ENCODE peak calls at places on chromosome 2, in seven cellular contexts. One of them, this sample, is unnamed. For H3K9me3 and H3K4me1, the result is how much of the 10 kb centered on the place peaks cover.

GRCh38 chr2:64461271-64462058 is 7.5 kb downstream of the LGALSL start:
- DNase-seq in CD4-positive, CD25-positive, alpha-beta regulatory T cell: no peak
- DNase-seq in kidney: no peak
- DNase-seq in hepatocyte: no peak
- DNase-seq in HepG2: no peak
- DNase-seq in heart right ventricle: no peak
- DNase-seq in colonic mucosa: no peak
- DNase-seq in this sample: no peak

GRCh38 chr2:10932345-10933151 is 20.8 kb downstream of the KCNF1 start:
- DNase-seq in CD4-positive, CD25-positive, alpha-beta regulatory T cell: no peak
- DNase-seq in kidney: peak
- DNase-seq in hepatocyte: no peak
- DNase-seq in HepG2: no peak
- DNase-seq in heart right ventricle: no peak
- DNase-seq in colonic mucosa: no peak
- DNase-seq in this sample: no peak

GRCh38 chr2:67867735-67868134 is 195.1 kb downstream of the C1D start:
- DNase-seq in CD4-positive, CD25-positive, alpha-beta regulatory T cell: no peak
- DNase-seq in kidney: no peak
- DNase-seq in hepatocyte: no peak
- DNase-seq in HepG2: no peak
- DNase-seq in heart right ventricle: no peak
- DNase-seq in colonic mucosa: no peak
- DNase-seq in this sample: no peak

GRCh38 chr2:28565720-28566295 is 69.9 kb downstream of the PLB1 start:
- DNase-seq in CD4-positive, CD25-positive, alpha-beta regulatory T cell: no peak
- DNase-seq in kidney: no peak
- DNase-seq in hepatocyte: no peak
- DNase-seq in HepG2: no peak
- DNase-seq in heart right ventricle: no peak
- DNase-seq in colonic mucosa: no peak
- DNase-seq in this sample: no peak

GRCh38 chr2:16420421-16420820 is 245.2 kb downstream of the CYRIA start:
- DNase-seq in CD4-positive, CD25-positive, alpha-beta regulatory T cell: no peak
- DNase-seq in kidney: no peak
- DNase-seq in hepatocyte: no peak
- DNase-seq in HepG2: no peak
- DNase-seq in heart right ventricle: no peak
- DNase-seq in colonic mucosa: no peak
- DNase-seq in this sample: no peak

GRCh38 chr2:29443627-29444026 is 328.4 kb downstream of the CLIP4 start:
- DNase-seq in CD4-positive, CD25-positive, alpha-beta regulatory T cell: no peak
- DNase-seq in kidney: no peak
- DNase-seq in hepatocyte: no peak
- DNase-seq in HepG2: no peak
- DNase-seq in heart right ventricle: no peak
- DNase-seq in colonic mucosa: no peak
- DNase-seq in this sample: no peak

GRCh38 chr2:148876589-148877402 is 1.8 kb downstream of the KIF5C start:
- DNase-seq in CD4-positive, CD25-positive, alpha-beta regulatory T cell: peak
- DNase-seq in kidney: peak
- DNase-seq in hepatocyte: peak
- DNase-seq in HepG2: peak
- DNase-seq in heart right ventricle: peak
- DNase-seq in colonic mucosa: peak
- DNase-seq in this sample: peak

GRCh38 chr2:65686928-65687521 is 254.6 kb upstream of the SPRED2 start:
- DNase-seq in CD4-positive, CD25-positive, alpha-beta regulatory T cell: no peak
- DNase-seq in kidney: no peak
- DNase-seq in hepatocyte: no peak
- DNase-seq in HepG2: no peak
- DNase-seq in heart right ventricle: no peak
- DNase-seq in colonic mucosa: no peak
- DNase-seq in this sample: no peak

GRCh38 chr2:37282746-37283145 is 41.9 kb downstream of the PRKD3 start:
- DNase-seq in CD4-positive, CD25-positive, alpha-beta regulatory T cell: no peak
- DNase-seq in kidney: no peak
- DNase-seq in hepatocyte: no peak
- DNase-seq in HepG2: no peak
- DNase-seq in heart right ventricle: no peak
- DNase-seq in colonic mucosa: no peak
- DNase-seq in this sample: no peak

GRCh38 chr2:106192752-106193490 is 1.2 kb downstream of the UXS1 start:
- DNase-seq in CD4-positive, CD25-positive, alpha-beta regulatory T cell: peak
- DNase-seq in kidney: peak
- DNase-seq in hepatocyte: peak
- DNase-seq in HepG2: peak
- DNase-seq in heart right ventricle: no peak
- DNase-seq in colonic mucosa: peak
- DNase-seq in this sample: peak

GRCh38 chr2:157261199-157261782 is 3.8 kb downstream of the GALNT5 start:
- DNase-seq in CD4-positive, CD25-positive, alpha-beta regulatory T cell: no peak
- DNase-seq in kidney: no peak
- DNase-seq in hepatocyte: peak
- DNase-seq in HepG2: no peak
- DNase-seq in heart right ventricle: no peak
- DNase-seq in colonic mucosa: peak
- DNase-seq in this sample: no peak

GRCh38 chr2:170843656-170844055 is 27.0 kb downstream of the GAD1 start:
- DNase-seq in CD4-positive, CD25-positive, alpha-beta regulatory T cell: no peak
- DNase-seq in kidney: no peak
- DNase-seq in hepatocyte: no peak
- DNase-seq in HepG2: no peak
- DNase-seq in heart right ventricle: no peak
- DNase-seq in colonic mucosa: no peak
- DNase-seq in this sample: no peak

GRCh38 chr2:72895759-72896281 is 8.6 kb downstream of the SPR start:
- DNase-seq in CD4-positive, CD25-positive, alpha-beta regulatory T cell: no peak
- DNase-seq in kidney: peak
- DNase-seq in hepatocyte: peak
- DNase-seq in HepG2: no peak
- DNase-seq in heart right ventricle: peak
- DNase-seq in colonic mucosa: peak
- DNase-seq in this sample: no peak

GRCh38 chr2:29374823-29375222 is 259.6 kb downstream of the CLIP4 start:
- DNase-seq in CD4-positive, CD25-positive, alpha-beta regulatory T cell: no peak
- DNase-seq in kidney: no peak
- DNase-seq in hepatocyte: no peak
- DNase-seq in HepG2: no peak
- DNase-seq in heart right ventricle: no peak
- DNase-seq in colonic mucosa: no peak
- DNase-seq in this sample: no peak

GRCh38 chr2:48738806-48739205 is 16.7 kb downstream of the LHCGR start:
- DNase-seq in CD4-positive, CD25-positive, alpha-beta regulatory T cell: no peak
- DNase-seq in kidney: no peak
- DNase-seq in hepatocyte: no peak
- DNase-seq in HepG2: no peak
- DNase-seq in heart right ventricle: no peak
- DNase-seq in colonic mucosa: no peak
- DNase-seq in this sample: no peak

GRCh38 chr2:241565413-241565812 is 6.9 kb downstream of the BOK start:
- DNase-seq in CD4-positive, CD25-positive, alpha-beta regulatory T cell: no peak
- DNase-seq in kidney: peak
- DNase-seq in hepatocyte: no peak
- DNase-seq in HepG2: no peak
- DNase-seq in heart right ventricle: no peak
- DNase-seq in colonic mucosa: no peak
- DNase-seq in this sample: no peak

GRCh38 chr2:239998006-239998405 is 27.1 kb downstream of the NDUFA10 start:
- DNase-seq in CD4-positive, CD25-positive, alpha-beta regulatory T cell: no peak
- DNase-seq in kidney: no peak
- DNase-seq in hepatocyte: no peak
- DNase-seq in HepG2: no peak
- DNase-seq in heart right ventricle: no peak
- DNase-seq in colonic mucosa: peak
- DNase-seq in this sample: no peak

GRCh38 chr2:74602553-74603281 is 45.4 kb downstream of the M1AP start:
- DNase-seq in CD4-positive, CD25-positive, alpha-beta regulatory T cell: no peak
- DNase-seq in kidney: no peak
- DNase-seq in hepatocyte: no peak
- DNase-seq in HepG2: no peak
- DNase-seq in heart right ventricle: no peak
- DNase-seq in colonic mucosa: no peak
- DNase-seq in this sample: no peak

GRCh38 chr2:10091182-10091932 is 11.1 kb upstream of the CYS1 start:
- DNase-seq in CD4-positive, CD25-positive, alpha-beta regulatory T cell: no peak
- DNase-seq in kidney: peak
- DNase-seq in hepatocyte: no peak
- DNase-seq in HepG2: no peak
- DNase-seq in heart right ventricle: peak
- DNase-seq in colonic mucosa: peak
- DNase-seq in this sample: no peak

GRCh38 chr2:82023710-82024109 is 1719.2 kb upstream of the LRRTM1 start:
- DNase-seq in CD4-positive, CD25-positive, alpha-beta regulatory T cell: no peak
- DNase-seq in kidney: no peak
- DNase-seq in hepatocyte: peak
- DNase-seq in HepG2: no peak
- DNase-seq in heart right ventricle: no peak
- DNase-seq in colonic mucosa: no peak
- DNase-seq in this sample: no peak

GRCh38 chr2:14903709-14904374 is 271.3 kb downstream of the LRATD1 start:
- DNase-seq in CD4-positive, CD25-positive, alpha-beta regulatory T cell: peak
- DNase-seq in kidney: no peak
- DNase-seq in hepatocyte: peak
- DNase-seq in HepG2: peak
- DNase-seq in heart right ventricle: peak
- DNase-seq in colonic mucosa: peak
- DNase-seq in this sample: peak

GRCh38 chr2:226124548-226125011 is 675.0 kb downstream of the IRS1 start:
- DNase-seq in CD4-positive, CD25-positive, alpha-beta regulatory T cell: no peak
- DNase-seq in kidney: no peak
- DNase-seq in hepatocyte: no peak
- DNase-seq in HepG2: peak
- DNase-seq in heart right ventricle: no peak
- DNase-seq in colonic mucosa: no peak
- DNase-seq in this sample: no peak

GRCh38 chr2:144431384-144431783 is 88.5 kb downstream of the ZEB2 start:
- DNase-seq in CD4-positive, CD25-positive, alpha-beta regulatory T cell: no peak
- DNase-seq in kidney: no peak
- DNase-seq in hepatocyte: no peak
- DNase-seq in HepG2: no peak
- DNase-seq in heart right ventricle: no peak
- DNase-seq in colonic mucosa: no peak
- DNase-seq in this sample: no peak

GRCh38 chr2:146844226-146844990 is 1000.4 kb upstream of the ACVR2A start:
- DNase-seq in CD4-positive, CD25-positive, alpha-beta regulatory T cell: no peak
- DNase-seq in kidney: no peak
- DNase-seq in hepatocyte: no peak
- DNase-seq in HepG2: no peak
- DNase-seq in heart right ventricle: no peak
- DNase-seq in colonic mucosa: no peak
- DNase-seq in this sample: no peak

GRCh38 chr2:75277111-75277510 is 77.8 kb upstream of the TACR1 start:
- DNase-seq in CD4-positive, CD25-positive, alpha-beta regulatory T cell: no peak
- DNase-seq in kidney: no peak
- DNase-seq in hepatocyte: no peak
- DNase-seq in HepG2: no peak
- DNase-seq in heart right ventricle: no peak
- DNase-seq in colonic mucosa: no peak
- DNase-seq in this sample: no peak

GRCh38 chr2:30361751-30362394 is 85.2 kb upstream of the LCLAT1 start:
- DNase-seq in CD4-positive, CD25-positive, alpha-beta regulatory T cell: no peak
- DNase-seq in kidney: no peak
- DNase-seq in hepatocyte: no peak
- DNase-seq in HepG2: no peak
- DNase-seq in heart right ventricle: no peak
- DNase-seq in colonic mucosa: no peak
- DNase-seq in this sample: no peak

DNA sequence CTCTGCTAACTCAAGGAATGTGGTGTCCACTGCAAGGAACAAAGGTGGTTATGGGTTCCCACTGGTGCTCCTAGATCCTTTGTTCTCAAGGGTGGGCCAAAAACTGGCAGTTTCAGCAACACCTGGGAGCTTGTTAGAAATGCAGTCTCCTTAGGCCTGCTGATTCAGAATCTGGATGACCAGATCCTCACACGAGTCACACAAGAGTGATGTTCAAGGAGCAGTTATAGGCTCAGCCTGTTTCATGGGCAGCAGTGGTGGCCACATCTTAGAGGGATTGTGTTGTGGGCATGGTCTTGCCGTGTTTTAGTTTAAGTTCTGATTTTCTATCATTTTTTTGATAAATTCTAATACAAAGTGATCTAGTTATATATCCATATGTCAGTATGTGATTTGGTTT is 28.7 kb upstream of the MGAT5 start:
- DNase-seq in CD4-positive, CD25-positive, alpha-beta regulatory T cell: no peak
- DNase-seq in kidney: no peak
- DNase-seq in hepatocyte: no peak
- DNase-seq in HepG2: no peak
- DNase-seq in heart right ventricle: no peak
- DNase-seq in colonic mucosa: no peak
- DNase-seq in this sample: no peak
- H3K9me3 ChIP-seq in CD4-positive, CD25-positive, alpha-beta regulatory T cell: under half
- H3K9me3 ChIP-seq in kidney: under half
- H3K9me3 ChIP-seq in hepatocyte: under half
- H3K9me3 ChIP-seq in HepG2: under half
- H3K9me3 ChIP-seq in heart right ventricle: under half
- H3K9me3 ChIP-seq in colonic mucosa: under half
- H3K9me3 ChIP-seq in this sample: under half

GRCh38 chr2:108585446-108585845 is 51.2 kb downstream of the LIMS1 start:
- DNase-seq in CD4-positive, CD25-positive, alpha-beta regulatory T cell: no peak
- DNase-seq in kidney: no peak
- DNase-seq in hepatocyte: no peak
- DNase-seq in HepG2: no peak
- DNase-seq in heart right ventricle: no peak
- DNase-seq in colonic mucosa: no peak
- DNase-seq in this sample: no peak
- H3K4me1 ChIP-seq in CD4-positive, CD25-positive, alpha-beta regulatory T cell: under half
- H3K4me1 ChIP-seq in kidney: under half
- H3K4me1 ChIP-seq in hepatocyte: under half
- H3K4me1 ChIP-seq in HepG2: under half
- H3K4me1 ChIP-seq in heart right ventricle: under half
- H3K4me1 ChIP-seq in colonic mucosa: under half
- H3K4me1 ChIP-seq in this sample: under half

DNA sequence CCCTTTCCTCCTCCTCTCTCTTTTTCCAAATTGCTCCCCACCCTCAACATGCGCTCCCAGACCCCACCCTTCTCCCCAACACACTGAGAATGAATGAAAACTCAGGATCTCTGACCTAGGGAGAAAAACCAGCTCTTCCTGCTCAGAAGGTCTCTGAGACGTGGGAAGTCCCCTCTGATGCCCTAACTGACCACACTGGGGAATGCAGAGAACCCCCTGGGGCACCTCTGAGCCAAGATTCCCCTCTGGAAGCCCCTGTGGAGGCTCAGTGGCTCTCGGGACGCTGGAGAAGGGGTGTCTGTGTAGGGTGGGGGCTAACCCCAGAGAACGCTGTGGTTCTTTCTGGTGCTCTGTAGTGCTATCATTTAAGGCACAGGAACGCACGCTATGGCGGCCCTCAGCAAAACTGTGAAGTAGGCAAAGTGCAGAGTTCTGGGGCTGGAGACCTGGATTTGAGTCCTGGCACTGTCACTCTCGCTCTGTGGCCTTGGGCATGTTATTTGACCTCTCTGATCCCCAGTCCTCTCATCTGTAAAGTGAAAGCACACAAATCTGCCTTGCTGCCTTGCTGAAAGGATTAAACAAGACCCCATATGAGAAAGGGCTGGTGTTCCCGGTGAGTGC is 17.1 kb downstream of the ATOH8 start:
- DNase-seq in CD4-positive, CD25-positive, alpha-beta regulatory T cell: no peak
- DNase-seq in kidney: no peak
- DNase-seq in hepatocyte: no peak
- DNase-seq in HepG2: no peak
- DNase-seq in heart right ventricle: no peak
- DNase-seq in colonic mucosa: no peak
- DNase-seq in this sample: no peak
- H3K9me3 ChIP-seq in CD4-positive, CD25-positive, alpha-beta regulatory T cell: under half
- H3K9me3 ChIP-seq in kidney: under half
- H3K9me3 ChIP-seq in hepatocyte: under half
- H3K9me3 ChIP-seq in HepG2: under half
- H3K9me3 ChIP-seq in heart right ventricle: under half
- H3K9me3 ChIP-seq in colonic mucosa: under half
- H3K9me3 ChIP-seq in this sample: under half

GRCh38 chr2:200314976-200315567 is 8.6 kb downstream of the SPATS2L start:
- DNase-seq in CD4-positive, CD25-positive, alpha-beta regulatory T cell: no peak
- DNase-seq in kidney: no peak
- DNase-seq in hepatocyte: no peak
- DNase-seq in HepG2: no peak
- DNase-seq in heart right ventricle: no peak
- DNase-seq in colonic mucosa: no peak
- DNase-seq in this sample: no peak
- H3K4me1 ChIP-seq in CD4-positive, CD25-positive, alpha-beta regulatory T cell: under half
- H3K4me1 ChIP-seq in kidney: under half
- H3K4me1 ChIP-seq in hepatocyte: half or more
- H3K4me1 ChIP-seq in HepG2: half or more
- H3K4me1 ChIP-seq in heart right ventricle: under half
- H3K4me1 ChIP-seq in colonic mucosa: under half
- H3K4me1 ChIP-seq in this sample: under half